ENCODE peak calls at places on chromosomes 16 and 17, in six cellular contexts. C is prostate gland, R is GM12891, W is SK-N-MC, B is GM23338, H is endothelial cell of umbilical vein. M is an unnamed sample.

GRCh38 chr16:8691728-8692127 is 17.3 kb downstream of the ABAT start:
- DNase-seq in C (no peak), R (no peak), W (no peak), B (no peak), H (no peak), M (no peak)

GRCh38 chr16:89711601-89712475 is 8.9 kb downstream of the VPS9D1 start:
- DNase-seq in C (peak), R (peak), W (no peak), B (peak), H (peak), M (no peak)

GRCh38 chr16:87979352-87979751 is 28.1 kb downstream of the BANP start:
- DNase-seq in C (no peak), R (no peak), W (no peak), B (no peak), H (no peak), M (no peak)

GRCh38 chr16:6148361-6148760 is 1050.8 kb upstream of the EEF2KMT start:
- DNase-seq in C (no peak), R (no peak), W (no peak), B (no peak), H (no peak), M (peak)

GRCh38 chr17:50570516-50570915 is 10.0 kb downstream of the CACNA1G start:
- DNase-seq in C (no peak), R (no peak), W (no peak), B (no peak), H (no peak), M (no peak)

GRCh38 chr16:65004570-65004969 is 117.3 kb downstream of the CDH11 start:
- DNase-seq in C (no peak), R (no peak), W (no peak), B (no peak), H (no peak), M (no peak)

GRCh38 chr16:56298948-56299602 is 107.8 kb downstream of the GNAO1 start:
- DNase-seq in C (no peak), R (no peak), W (no peak), B (no peak), H (no peak), M (no peak)

GRCh38 chr17:12402963-12403622 is 262.6 kb upstream of the MYOCD start:
- DNase-seq in C (no peak), R (no peak), W (no peak), B (no peak), H (no peak), M (no peak)

GRCh38 chr16:12235110-12235509 is 258.6 kb downstream of the SNX29 start:
- DNase-seq in C (no peak), R (no peak), W (no peak), B (no peak), H (no peak), M (no peak)

GRCh38 chr16:80806957-80807356 is 2.6 kb upstream of the CDYL2 start:
- DNase-seq in C (no peak), R (no peak), W (no peak), B (no peak), H (peak), M (no peak)

GRCh38 chr16:30761427-30761927 is 385 bp downstream of the CFAP119 start:
- DNase-seq in C (no peak), R (peak), W (no peak), B (peak), H (peak), M (no peak)

GRCh38 chr17:37299257-37299985 is 76.4 kb upstream of the C17orf78 start:
- DNase-seq in C (peak), R (no peak), W (no peak), B (peak), H (peak), M (no peak)

GRCh38 chr17:34736611-34737010 is 157.2 kb downstream of the TMEM132E start:
- DNase-seq in C (no peak), R (no peak), W (no peak), B (no peak), H (no peak), M (no peak)

GRCh38 chr17:79126139-79126538 is 51.5 kb downstream of the ENGASE start:
- DNase-seq in C (peak), R (no peak), W (no peak), B (peak), H (no peak), M (no peak)

GRCh38 chr17:77737442-77738265 is 220.8 kb upstream of the TNRC6C start:
- DNase-seq in C (no peak), R (no peak), W (no peak), B (no peak), H (no peak), M (peak)

GRCh38 chr16:51164574-51164973 is 13.5 kb upstream of the SALL1 start:
- DNase-seq in C (no peak), R (no peak), W (no peak), B (no peak), H (no peak), M (no peak)

GRCh38 chr17:2880050-2880449 is 83.8 kb downstream of the RAP1GAP2 start:
- DNase-seq in C (no peak), R (no peak), W (no peak), B (no peak), H (no peak), M (no peak)

GRCh38 chr17:29982991-29983390 is 41.6 kb downstream of the EFCAB5 start:
- DNase-seq in C (no peak), R (no peak), W (no peak), B (no peak), H (no peak), M (no peak)

GRCh38 chr17:61363601-61364462 is 35.8 kb upstream of the TBX2 start:
- DNase-seq in C (no peak), R (no peak), W (no peak), B (no peak), H (no peak), M (no peak)

GRCh38 chr17:179721-180379 is 1.6 kb downstream of the DOC2B start:
- DNase-seq in C (no peak), R (no peak), W (no peak), B (peak), H (no peak), M (no peak)

GRCh38 chr16:87951550-87952538 is 610 bp downstream of the BANP start:
- DNase-seq in C (no peak), R (no peak), W (no peak), B (peak), H (peak), M (no peak)

GRCh38 chr17:7572338-7572587 is 7.2 kb upstream of the CD68 start:
- DNase-seq in C (no peak), R (no peak), W (no peak), B (no peak), H (no peak), M (no peak)

DNA sequence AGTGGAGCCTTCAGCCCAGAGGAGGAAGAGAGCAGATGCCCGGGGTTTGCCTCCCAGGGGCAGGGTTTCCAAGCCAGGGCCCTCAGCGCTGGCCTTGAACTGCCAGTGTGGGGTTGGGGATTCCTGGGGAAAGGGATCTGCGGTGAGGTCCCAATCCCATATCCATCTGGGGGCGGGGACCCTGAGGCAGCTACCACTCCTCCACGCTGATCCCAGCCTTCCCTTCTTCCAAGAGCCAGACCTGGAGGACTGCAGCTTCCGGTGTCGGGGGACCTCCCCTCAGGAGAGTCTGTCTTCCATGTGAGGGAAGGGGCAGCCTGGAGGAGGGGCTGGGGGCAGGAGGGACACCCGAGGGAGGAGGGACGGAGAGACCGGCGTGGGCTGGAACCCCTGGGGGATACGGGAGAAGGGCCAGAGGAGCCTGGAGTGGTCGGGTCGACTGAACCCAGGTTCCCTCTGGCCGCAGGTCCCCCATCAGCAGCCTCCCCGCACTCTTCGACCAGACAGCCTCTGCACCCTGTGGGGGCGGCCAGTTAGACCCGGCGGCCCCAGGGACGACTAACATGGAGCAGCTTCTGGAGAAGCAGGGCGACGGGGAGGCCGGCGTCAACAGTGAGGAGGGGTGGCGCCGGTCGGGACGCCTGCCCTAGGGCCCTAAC is 10.7 kb upstream of the CISD3 start:
- DNase-seq in C (no peak), R (no peak), W (no peak), B (peak), H (no peak), M (no peak)
- TF ChIP-seq POLR2AphosphoS5 in C (no peak), R (no peak), W (no peak), B (no peak), H (no peak), M (no peak)

GRCh38 chr17:47267354-47267828 is 13.8 kb downstream of the ITGB3 start:
- DNase-seq in C (no peak), R (no peak), W (no peak), B (no peak), H (no peak), M (no peak)
- TF ChIP-seq POLR2AphosphoS5 in C (no peak), R (no peak), W (no peak), B (no peak), H (no peak), M (no peak)

DNA sequence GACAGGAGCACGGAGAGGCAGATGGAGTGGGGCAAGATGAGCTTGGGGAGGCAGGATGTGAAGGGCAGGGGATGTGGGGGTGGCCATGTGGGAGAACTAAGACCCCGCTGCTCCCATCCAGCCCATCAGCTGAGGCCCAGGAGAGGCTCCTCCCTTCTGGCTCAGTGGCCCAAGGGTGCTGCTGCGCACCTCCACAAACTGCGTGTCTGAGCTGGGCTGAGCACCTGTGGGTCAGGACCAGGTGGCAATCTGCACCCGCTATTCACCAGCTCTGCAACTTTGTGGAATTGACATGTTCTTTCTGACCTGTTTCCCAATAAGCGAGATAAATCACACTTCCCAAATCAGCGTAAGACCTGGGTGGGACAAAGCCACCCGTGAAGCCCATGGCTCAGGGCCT is 11.5 kb upstream of the SREBF1 start:
- DNase-seq in C (no peak), R (no peak), W (no peak), B (no peak), H (no peak), M (no peak)
- TF ChIP-seq POLR2AphosphoS5 in C (no peak), R (no peak), W (no peak), B (no peak), H (no peak), M (no peak)

GRCh38 chr16:82701302-82702022 is 74.7 kb downstream of the CDH13 start:
- DNase-seq in C (no peak), R (no peak), W (no peak), B (no peak), H (no peak), M (no peak)

GRCh38 chr16:82703156-82703555 is 76.4 kb downstream of the CDH13 start:
- DNase-seq in C (no peak), R (no peak), W (no peak), B (no peak), H (no peak), M (no peak)

GRCh38 chr16:82700541-82701240 is 73.9 kb downstream of the CDH13 start:
- DNase-seq in C (no peak), R (no peak), W (no peak), B (no peak), H (peak), M (no peak)

GRCh38 chr16:82699262-82699661 is 72.5 kb downstream of the CDH13 start:
- DNase-seq in C (no peak), R (no peak), W (no peak), B (no peak), H (no peak), M (no peak)

DNA sequence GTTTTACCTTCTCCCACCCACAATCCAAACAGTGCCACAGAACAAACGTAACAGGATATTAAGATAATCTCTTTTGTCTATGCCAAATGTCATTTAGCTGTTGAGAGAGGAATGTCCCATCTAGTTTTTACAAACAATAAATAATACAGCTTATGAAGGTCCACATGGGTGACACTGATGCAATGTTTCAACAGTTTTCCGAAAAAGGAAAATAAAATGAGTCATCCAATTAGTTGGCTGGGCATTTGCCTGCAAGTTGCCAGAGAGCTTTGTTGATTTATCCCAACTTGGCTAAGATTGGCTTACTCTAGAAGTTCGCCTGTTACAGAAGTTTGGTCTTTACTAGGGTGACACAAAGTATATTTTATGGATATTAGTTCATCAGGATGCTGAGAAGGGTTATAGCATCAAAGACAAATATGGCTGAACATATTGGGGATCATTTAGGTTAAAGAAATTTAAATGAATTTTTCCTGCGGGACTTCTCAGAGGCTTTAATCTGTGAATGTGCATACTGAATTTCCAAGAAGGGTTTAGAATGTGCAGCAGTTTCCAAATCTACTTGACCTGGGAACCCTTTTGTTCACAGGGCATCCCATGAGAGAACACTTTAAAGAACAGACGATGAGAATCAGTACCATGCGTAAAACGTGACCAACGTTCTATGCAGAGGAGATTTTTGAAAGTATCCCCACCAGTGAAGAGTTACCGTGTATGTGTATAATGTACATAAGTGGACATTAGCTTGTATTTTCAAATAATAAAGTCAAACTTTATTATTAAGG is 73.1 kb downstream of the CDH13 start:
- DNase-seq in C (peak), R (no peak), W (no peak), B (no peak), H (peak), M (no peak)
- TF ChIP-seq POLR2AphosphoS5 in C (peak), R (no peak), W (no peak), B (no peak), H (no peak), M (peak)

DNA sequence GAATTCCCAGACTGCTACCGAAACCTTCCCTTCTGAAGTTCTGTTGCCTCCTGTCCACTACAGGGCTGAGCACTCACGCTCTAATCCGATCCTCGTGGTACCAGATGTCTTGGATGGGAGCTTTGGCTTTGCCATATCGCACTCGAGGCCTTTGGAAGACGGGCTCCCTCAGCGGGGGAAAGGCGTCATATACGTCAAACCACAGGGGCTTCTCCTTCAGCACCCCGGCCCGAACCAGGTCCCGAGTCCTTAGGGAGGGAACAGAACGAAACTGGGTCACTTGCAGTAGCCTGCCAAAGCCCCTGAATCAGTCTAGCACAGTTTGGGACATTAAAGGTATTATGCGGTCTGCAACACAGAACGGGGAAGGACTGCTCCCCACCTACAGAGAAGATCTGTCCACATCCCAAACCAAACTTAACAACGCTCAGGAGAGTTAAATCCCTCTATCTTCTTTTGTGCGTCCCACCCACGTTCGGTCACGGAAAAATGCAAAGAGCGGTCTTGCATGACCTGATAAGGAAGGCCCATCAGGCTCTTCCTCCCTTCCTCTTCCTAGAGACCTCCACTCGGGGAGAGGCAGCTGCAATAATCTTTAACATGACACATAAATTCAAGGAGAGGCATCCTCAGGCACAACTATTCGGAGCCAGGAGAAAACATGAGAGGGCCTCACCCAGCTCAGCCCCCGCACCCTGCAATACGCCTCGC is 526 bp downstream of the MRPS23 start:
- DNase-seq in C (no peak), R (no peak), W (no peak), B (no peak), H (peak), M (no peak)
- TF ChIP-seq POLR2AphosphoS5 in C (no peak), R (no peak), W (no peak), B (no peak), H (no peak), M (no peak)

DNA sequence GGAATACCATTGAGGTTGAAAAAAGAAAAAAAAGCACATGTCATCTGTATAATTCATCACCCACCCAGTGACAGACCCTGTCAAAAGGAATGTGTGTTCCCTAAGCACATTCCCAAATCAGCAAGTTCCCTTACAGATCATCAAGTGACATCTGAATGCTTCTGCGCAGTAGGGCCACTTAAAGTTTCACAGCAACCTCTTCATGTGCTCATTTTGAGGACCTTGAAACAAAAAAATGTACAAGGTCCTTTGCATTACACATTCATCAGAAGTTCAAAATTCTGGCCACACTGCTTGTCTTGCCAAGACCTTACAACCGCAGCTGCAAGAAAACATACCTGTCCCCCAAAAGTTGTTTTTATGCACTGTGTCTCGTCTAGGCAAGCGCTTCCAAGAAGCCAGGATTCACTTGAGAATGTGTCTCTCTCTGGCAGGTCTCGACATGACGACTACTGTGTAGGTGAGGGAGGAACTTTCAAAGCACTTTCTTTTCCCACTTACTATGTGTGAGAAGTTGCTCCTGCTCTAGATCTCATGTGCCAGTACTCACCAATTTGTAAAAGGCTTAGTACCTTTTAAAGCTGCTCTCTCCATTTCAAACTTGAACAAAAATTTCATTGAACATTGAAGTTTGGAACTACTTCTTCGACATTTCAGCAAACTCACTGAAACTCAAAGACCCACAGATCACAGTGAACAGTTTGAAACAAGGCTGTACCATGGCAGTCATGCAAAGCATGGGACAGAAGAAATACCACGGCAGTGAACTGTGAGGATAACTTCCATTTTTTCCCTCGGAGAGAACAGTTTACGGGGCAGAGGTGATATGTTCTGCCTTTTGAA is 4.3 kb upstream of the POLG2 start:
- DNase-seq in C (no peak), R (no peak), W (no peak), B (no peak), H (no peak), M (no peak)
- TF ChIP-seq POLR2AphosphoS5 in C (no peak), R (peak), W (no peak), B (no peak), H (no peak), M (no peak)

M was measured in esophagus muscularis mucosa.